ENCODE peak calls at places on chromosomes 7 and 10, in seven cellular contexts. O is GM12865, H is neural crest cell, C is brain microvascular endothelial cell, U is ELR, F is progenitor cell of endocrine pancreas, R is AG04450. L is an unnamed sample.

GRCh38 chr10:69572159-69573055 is 815 bp downstream of the NEUROG3 start:
- DNase-seq in U (no peak), H (no peak), R (no peak), O (peak), C (no peak), F (no peak), L (no peak)

GRCh38 chr10:132957981-132958885 is 15.9 kb upstream of the CFAP46 start:
- DNase-seq in R (no peak), O (no peak), F (no peak), U (no peak), H (no peak), C (no peak), L (no peak)

GRCh38 chr10:44857363-44858016 is 53.6 kb upstream of the TMEM72 start:
- DNase-seq in H (peak), O (peak), R (peak), F (peak), C (peak), U (peak), L (peak)

GRCh38 chr10:34607894-34608293 is 207.2 kb downstream of the PARD3 start:
- DNase-seq in H (no peak), U (no peak), F (no peak), C (peak), R (no peak), O (no peak), L (no peak)

GRCh38 chr7:35648367-35648766 is 46.6 kb downstream of the HERPUD2 start:
- DNase-seq in F (no peak), U (no peak), C (no peak), R (no peak), H (no peak), O (no peak), L (no peak)

GRCh38 chr10:74208081-74208480 is 57.1 kb downstream of the ADK start:
- DNase-seq in U (no peak), H (no peak), C (no peak), R (no peak), F (no peak), O (no peak), L (no peak)

GRCh38 chr7:99928994-99929729 is at the start of gene GJC3:
- DNase-seq in F (no peak), H (peak), C (peak), R (no peak), U (peak), O (peak), L (no peak)

GRCh38 chr7:116145245-116145852 is 65.0 kb upstream of the TES start:
- DNase-seq in F (no peak), C (no peak), O (peak), U (peak), R (no peak), H (no peak), L (no peak)

GRCh38 chr7:101705327-101705726 is 76.2 kb upstream of the MYL10 start:
- DNase-seq in O (no peak), U (no peak), C (no peak), H (no peak), F (no peak), R (no peak), L (no peak)

GRCh38 chr7:26598867-26599266 is 265.5 kb downstream of the SKAP2 start:
- DNase-seq in O (no peak), R (no peak), F (no peak), C (no peak), U (no peak), H (no peak), L (no peak)

GRCh38 chr10:93267521-93267920 is 193.8 kb downstream of the CYP26A1 start:
- DNase-seq in C (no peak), U (no peak), H (no peak), O (peak), R (no peak), F (no peak), L (peak)

GRCh38 chr7:30168800-30169584 is 34.2 kb downstream of the MTURN start:
- DNase-seq in U (peak), O (no peak), R (peak), C (peak), F (no peak), H (no peak), L (no peak)

GRCh38 chr7:26532490-26532889 is 240.8 kb downstream of the SNX10 start:
- DNase-seq in U (no peak), F (no peak), C (no peak), H (no peak), O (no peak), R (no peak), L (no peak)

GRCh38 chr7:106736508-106737201 is 75.7 kb upstream of the CCDC71L start:
- DNase-seq in U (peak), C (peak), R (peak), H (no peak), O (peak), F (peak), L (peak)

GRCh38 chr10:113340255-113340654 is 212.6 kb upstream of the HABP2 start:
- DNase-seq in F (no peak), U (no peak), O (no peak), C (no peak), R (no peak), H (no peak), L (no peak)

GRCh38 chr7:90191648-90192047 is 19.9 kb upstream of the STEAP2 start:
- DNase-seq in R (no peak), O (no peak), F (no peak), C (no peak), H (no peak), U (no peak), L (no peak)

GRCh38 chr10:96613565-96613964 is 26.8 kb upstream of the TM9SF3 start:
- DNase-seq in O (no peak), U (peak), H (no peak), F (no peak), C (no peak), R (no peak), L (no peak)

GRCh38 chr10:77240042-77240619 is 397.5 kb downstream of the KCNMA1 start:
- DNase-seq in U (no peak), F (no peak), C (no peak), H (no peak), O (no peak), R (no peak), L (no peak)

GRCh38 chr7:1432411-1433082 is 26.7 kb downstream of the MICALL2 start:
- DNase-seq in F (peak), R (no peak), C (peak), U (peak), O (peak), H (peak), L (peak)

GRCh38 chr7:148142660-148143248 is 447.8 kb upstream of the C7orf33 start:
- DNase-seq in O (peak), C (peak), R (no peak), F (peak), H (peak), U (peak), L (peak)

L was measured in NAMALWA.